ENCODE peak calls at places on chromosomes 4 and X, in eight cellular contexts. One of them, this sample, is unnamed.

GRCh38 chr4:6568689-6569332 is 6.2 kb upstream of the MAN2B2 start:
- DNase-seq in activated CD4-positive, alpha-beta T cell treated with anti-CD3 and anti-CD28 coated beads for 24 hours: no peak
- DNase-seq in T-helper 22 cell: no peak
- DNase-seq in OCI-LY7: no peak
- DNase-seq in RPMI7951: peak; percentile 84
- DNase-seq in Ammon's horn: no peak
- DNase-seq in mammary epithelial cell: peak; percentile 74
- DNase-seq in stimulated activated CD8-positive, alpha-beta memory T cell treated with anti-CD3 and anti-CD28 coated beads, Interleukin-4, amount 100 ng/mL, for 4 hours: no peak
- DNase-seq in this sample: peak; percentile 7

GRCh38 chrX:103797691-103798090 is 21.1 kb downstream of the PLP1 start:
- DNase-seq in OCI-LY7: no peak
- DNase-seq in T-helper 22 cell: no peak
- DNase-seq in stimulated activated CD8-positive, alpha-beta memory T cell treated with anti-CD3 and anti-CD28 coated beads, Interleukin-4, amount 100 ng/mL, for 4 hours: no peak
- DNase-seq in mammary epithelial cell: peak; percentile 12
- DNase-seq in Ammon's horn: no peak
- DNase-seq in RPMI7951: no peak
- DNase-seq in activated CD4-positive, alpha-beta T cell treated with anti-CD3 and anti-CD28 coated beads for 24 hours: no peak
- DNase-seq in this sample: no peak

GRCh38 chrX:47644557-47645091 is 5.7 kb downstream of the ELK1 start:
- DNase-seq in stimulated activated CD8-positive, alpha-beta memory T cell treated with anti-CD3 and anti-CD28 coated beads, Interleukin-4, amount 100 ng/mL, for 4 hours: no peak
- DNase-seq in T-helper 22 cell: no peak
- DNase-seq in OCI-LY7: no peak
- DNase-seq in RPMI7951: peak; percentile 19
- DNase-seq in activated CD4-positive, alpha-beta T cell treated with anti-CD3 and anti-CD28 coated beads for 24 hours: no peak
- DNase-seq in mammary epithelial cell: peak; percentile 16
- DNase-seq in Ammon's horn: peak; percentile 50
- DNase-seq in this sample: no peak

GRCh38 chrX:19649227-19650009 is 134.1 kb upstream of the MAP3K15 start:
- DNase-seq in activated CD4-positive, alpha-beta T cell treated with anti-CD3 and anti-CD28 coated beads for 24 hours: no peak
- DNase-seq in Ammon's horn: no peak
- DNase-seq in T-helper 22 cell: no peak
- DNase-seq in mammary epithelial cell: peak; percentile 39
- DNase-seq in OCI-LY7: no peak
- DNase-seq in stimulated activated CD8-positive, alpha-beta memory T cell treated with anti-CD3 and anti-CD28 coated beads, Interleukin-4, amount 100 ng/mL, for 4 hours: no peak
- DNase-seq in RPMI7951: peak; percentile 15
- DNase-seq in this sample: no peak

GRCh38 chr4:33369366-33369899 is 2649.3 kb downstream of the PCDH7 start:
- DNase-seq in stimulated activated CD8-positive, alpha-beta memory T cell treated with anti-CD3 and anti-CD28 coated beads, Interleukin-4, amount 100 ng/mL, for 4 hours: no peak
- DNase-seq in Ammon's horn: no peak
- DNase-seq in OCI-LY7: no peak
- DNase-seq in T-helper 22 cell: no peak
- DNase-seq in RPMI7951: peak; percentile 32
- DNase-seq in mammary epithelial cell: peak; percentile 0
- DNase-seq in activated CD4-positive, alpha-beta T cell treated with anti-CD3 and anti-CD28 coated beads for 24 hours: no peak
- DNase-seq in this sample: no peak

GRCh38 chr4:6885953-6886557 is 23.6 kb upstream of the TBC1D14 start:
- DNase-seq in stimulated activated CD8-positive, alpha-beta memory T cell treated with anti-CD3 and anti-CD28 coated beads, Interleukin-4, amount 100 ng/mL, for 4 hours: no peak
- DNase-seq in Ammon's horn: peak; percentile 94
- DNase-seq in activated CD4-positive, alpha-beta T cell treated with anti-CD3 and anti-CD28 coated beads for 24 hours: no peak
- DNase-seq in OCI-LY7: peak; percentile 56
- DNase-seq in T-helper 22 cell: no peak
- DNase-seq in mammary epithelial cell: peak; percentile 46
- DNase-seq in RPMI7951: peak; percentile 78
- DNase-seq in this sample: peak; percentile 88

GRCh38 chr4:139886798-139887197 is 221.2 kb downstream of the MGST2 start:
- DNase-seq in Ammon's horn: no peak
- DNase-seq in activated CD4-positive, alpha-beta T cell treated with anti-CD3 and anti-CD28 coated beads for 24 hours: no peak
- DNase-seq in RPMI7951: no peak
- DNase-seq in T-helper 22 cell: no peak
- DNase-seq in OCI-LY7: no peak
- DNase-seq in mammary epithelial cell: no peak
- DNase-seq in stimulated activated CD8-positive, alpha-beta memory T cell treated with anti-CD3 and anti-CD28 coated beads, Interleukin-4, amount 100 ng/mL, for 4 hours: no peak
- DNase-seq in this sample: no peak

GRCh38 chrX:42748067-42748850 is 29.7 kb downstream of the PPP1R2C start:
- DNase-seq in activated CD4-positive, alpha-beta T cell treated with anti-CD3 and anti-CD28 coated beads for 24 hours: no peak
- DNase-seq in OCI-LY7: no peak
- DNase-seq in RPMI7951: no peak
- DNase-seq in mammary epithelial cell: peak; percentile 22
- DNase-seq in stimulated activated CD8-positive, alpha-beta memory T cell treated with anti-CD3 and anti-CD28 coated beads, Interleukin-4, amount 100 ng/mL, for 4 hours: no peak
- DNase-seq in T-helper 22 cell: no peak
- DNase-seq in Ammon's horn: no peak
- DNase-seq in this sample: no peak

GRCh38 chrX:71098951-71099506 is 3.4 kb downstream of the FOXO4 start:
- DNase-seq in Ammon's horn: no peak
- DNase-seq in RPMI7951: no peak
- DNase-seq in stimulated activated CD8-positive, alpha-beta memory T cell treated with anti-CD3 and anti-CD28 coated beads, Interleukin-4, amount 100 ng/mL, for 4 hours: no peak
- DNase-seq in OCI-LY7: no peak
- DNase-seq in mammary epithelial cell: no peak
- DNase-seq in T-helper 22 cell: no peak
- DNase-seq in activated CD4-positive, alpha-beta T cell treated with anti-CD3 and anti-CD28 coated beads for 24 hours: no peak
- DNase-seq in this sample: no peak

GRCh38 chrX:47264507-47265173 is 31.8 kb downstream of the USP11 start:
- DNase-seq in RPMI7951: peak; percentile 63
- DNase-seq in activated CD4-positive, alpha-beta T cell treated with anti-CD3 and anti-CD28 coated beads for 24 hours: no peak
- DNase-seq in stimulated activated CD8-positive, alpha-beta memory T cell treated with anti-CD3 and anti-CD28 coated beads, Interleukin-4, amount 100 ng/mL, for 4 hours: no peak
- DNase-seq in T-helper 22 cell: no peak
- DNase-seq in Ammon's horn: peak; percentile 15
- DNase-seq in OCI-LY7: no peak
- DNase-seq in mammary epithelial cell: peak; percentile 79
- DNase-seq in this sample: no peak

GRCh38 chrX:104913348-104913747 is 307.1 kb downstream of the TEX13A start:
- DNase-seq in activated CD4-positive, alpha-beta T cell treated with anti-CD3 and anti-CD28 coated beads for 24 hours: no peak
- DNase-seq in mammary epithelial cell: no peak
- DNase-seq in stimulated activated CD8-positive, alpha-beta memory T cell treated with anti-CD3 and anti-CD28 coated beads, Interleukin-4, amount 100 ng/mL, for 4 hours: no peak
- DNase-seq in OCI-LY7: peak; percentile 0
- DNase-seq in Ammon's horn: peak; percentile 2
- DNase-seq in T-helper 22 cell: no peak
- DNase-seq in RPMI7951: no peak
- DNase-seq in this sample: no peak

GRCh38 chr4:55218041-55218440 is 92.6 kb upstream of the KDR start:
- DNase-seq in Ammon's horn: no peak
- DNase-seq in T-helper 22 cell: no peak
- DNase-seq in RPMI7951: no peak
- DNase-seq in mammary epithelial cell: no peak
- DNase-seq in OCI-LY7: no peak
- DNase-seq in stimulated activated CD8-positive, alpha-beta memory T cell treated with anti-CD3 and anti-CD28 coated beads, Interleukin-4, amount 100 ng/mL, for 4 hours: no peak
- DNase-seq in activated CD4-positive, alpha-beta T cell treated with anti-CD3 and anti-CD28 coated beads for 24 hours: no peak
- DNase-seq in this sample: no peak

GRCh38 chr4:84857296-84857695 is 109.2 kb downstream of the WDFY3 start:
- DNase-seq in stimulated activated CD8-positive, alpha-beta memory T cell treated with anti-CD3 and anti-CD28 coated beads, Interleukin-4, amount 100 ng/mL, for 4 hours: no peak
- DNase-seq in activated CD4-positive, alpha-beta T cell treated with anti-CD3 and anti-CD28 coated beads for 24 hours: no peak
- DNase-seq in OCI-LY7: no peak
- DNase-seq in T-helper 22 cell: no peak
- DNase-seq in RPMI7951: no peak
- DNase-seq in mammary epithelial cell: no peak
- DNase-seq in Ammon's horn: no peak
- DNase-seq in this sample: no peak

GRCh38 chr4:98504091-98504490 is 154.3 kb downstream of the TSPAN5 start:
- DNase-seq in stimulated activated CD8-positive, alpha-beta memory T cell treated with anti-CD3 and anti-CD28 coated beads, Interleukin-4, amount 100 ng/mL, for 4 hours: no peak
- DNase-seq in mammary epithelial cell: no peak
- DNase-seq in activated CD4-positive, alpha-beta T cell treated with anti-CD3 and anti-CD28 coated beads for 24 hours: no peak
- DNase-seq in OCI-LY7: no peak
- DNase-seq in Ammon's horn: no peak
- DNase-seq in RPMI7951: no peak
- DNase-seq in T-helper 22 cell: no peak
- DNase-seq in this sample: no peak